ENCODE peak calls at places on chromosome 17, in five cellular contexts. One of them, this sample, is unnamed.

GRCh38 chr17:57305918-57306317 is 49.6 kb downstream of the MSI2 start:
- DNase-seq in A549: no peak
- DNase-seq in psoas muscle: no peak
- DNase-seq in BJ: no peak
- DNase-seq in HFF-Myc: no peak
- DNase-seq in this sample: no peak

GRCh38 chr17:79573196-79573929 is 37.5 kb downstream of the RBFOX3 start:
- DNase-seq in A549: no peak
- DNase-seq in psoas muscle: no peak
- DNase-seq in BJ: no peak
- DNase-seq in HFF-Myc: no peak
- DNase-seq in this sample: no peak

GRCh38 chr17:48484850-48485249 is 46.0 kb downstream of the HOXB1 start:
- DNase-seq in A549: no peak
- DNase-seq in psoas muscle: no peak
- DNase-seq in BJ: no peak
- DNase-seq in HFF-Myc: no peak
- DNase-seq in this sample: no peak

GRCh38 chr17:76384987-76385891 is 830 bp downstream of the SPHK1 start:
- DNase-seq in A549: peak
- DNase-seq in psoas muscle: peak
- DNase-seq in BJ: no peak
- DNase-seq in HFF-Myc: no peak
- DNase-seq in this sample: no peak

GRCh38 chr17:9729735-9730420 is 61.5 kb downstream of the DHRS7C start:
- DNase-seq in A549: peak
- DNase-seq in psoas muscle: no peak
- DNase-seq in BJ: no peak
- DNase-seq in HFF-Myc: no peak
- DNase-seq in this sample: no peak

GRCh38 chr17:77704048-77704815 is 254.3 kb upstream of the TNRC6C start:
- DNase-seq in A549: no peak
- DNase-seq in psoas muscle: no peak
- DNase-seq in BJ: no peak
- DNase-seq in HFF-Myc: no peak
- DNase-seq in this sample: no peak

GRCh38 chr17:80424261-80424660 is 9.3 kb downstream of the ENDOV start:
- DNase-seq in A549: no peak
- DNase-seq in psoas muscle: peak
- DNase-seq in BJ: no peak
- DNase-seq in HFF-Myc: no peak
- DNase-seq in this sample: no peak

GRCh38 chr17:16419074-16419928 is 3.9 kb downstream of the TRPV2 start:
- DNase-seq in A549: peak
- DNase-seq in psoas muscle: peak
- DNase-seq in BJ: peak
- DNase-seq in HFF-Myc: peak
- DNase-seq in this sample: peak

GRCh38 chr17:42891539-42892152 is 9.0 kb upstream of the G6PC1 start:
- DNase-seq in A549: no peak
- DNase-seq in psoas muscle: peak
- DNase-seq in BJ: no peak
- DNase-seq in HFF-Myc: no peak
- DNase-seq in this sample: no peak

GRCh38 chr17:57766307-57766943 is 21.3 kb upstream of the CCDC182 start:
- DNase-seq in A549: no peak
- DNase-seq in psoas muscle: no peak
- DNase-seq in BJ: no peak
- DNase-seq in HFF-Myc: no peak
- DNase-seq in this sample: no peak

GRCh38 chr17:64448665-64449512 is at the start of gene MILR1:
- DNase-seq in A549: peak
- DNase-seq in psoas muscle: no peak
- DNase-seq in BJ: peak
- DNase-seq in HFF-Myc: peak
- DNase-seq in this sample: peak

GRCh38 chr17:64780096-64781012 is 118.2 kb upstream of the SMURF2 start:
- DNase-seq in A549: peak
- DNase-seq in psoas muscle: peak
- DNase-seq in BJ: no peak
- DNase-seq in HFF-Myc: no peak
- DNase-seq in this sample: no peak

GRCh38 chr17:79600071-79600470 is 10.8 kb downstream of the RBFOX3 start:
- DNase-seq in A549: no peak
- DNase-seq in psoas muscle: no peak
- DNase-seq in BJ: no peak
- DNase-seq in HFF-Myc: no peak
- DNase-seq in this sample: no peak

GRCh38 chr17:57953219-57953618 is 2.0 kb downstream of the CUEDC1 start:
- DNase-seq in A549: no peak
- DNase-seq in psoas muscle: peak
- DNase-seq in BJ: no peak
- DNase-seq in HFF-Myc: no peak
- DNase-seq in this sample: no peak

GRCh38 chr17:77427471-77427991 is 286.8 kb downstream of the SEC14L1 start:
- DNase-seq in A549: no peak
- DNase-seq in psoas muscle: peak
- DNase-seq in BJ: no peak
- DNase-seq in HFF-Myc: no peak
- DNase-seq in this sample: peak

DNA sequence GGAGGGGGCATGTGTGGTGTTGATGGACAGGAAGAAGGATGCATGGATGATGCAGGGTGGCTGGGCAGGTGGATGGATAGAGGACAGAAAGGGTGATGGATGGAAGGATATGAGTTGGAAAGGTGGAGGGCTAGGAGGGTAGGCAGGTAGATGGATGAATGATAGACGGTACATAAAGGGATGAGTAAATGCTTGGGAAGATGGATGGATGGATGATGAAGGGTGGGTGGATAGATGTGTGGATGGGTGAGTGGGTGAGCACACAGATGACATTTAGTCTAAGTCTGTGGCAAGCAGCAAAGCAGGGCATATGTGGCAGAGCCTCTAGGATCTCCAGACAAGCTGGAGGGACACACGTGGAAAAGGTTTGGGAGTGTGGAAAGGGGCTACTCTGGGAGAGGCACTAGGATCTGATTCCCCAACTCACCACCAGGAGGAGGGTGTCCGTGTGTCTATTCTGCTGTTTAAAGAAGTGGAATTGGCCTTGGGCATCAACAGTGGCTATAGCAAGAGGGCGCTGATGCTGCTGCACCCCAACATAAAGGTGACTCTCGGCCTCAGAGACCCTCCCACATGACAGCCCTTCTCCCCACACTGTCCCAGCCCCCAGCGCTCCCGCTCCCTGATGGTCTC is 8.2 kb downstream of the PLD2 start:
- DNase-seq in A549: peak
- DNase-seq in psoas muscle: peak
- DNase-seq in BJ: no peak
- DNase-seq in HFF-Myc: no peak
- DNase-seq in this sample: no peak
- TF ChIP-seq CTCF in A549: no peak
- TF ChIP-seq CTCF in psoas muscle: no peak
- TF ChIP-seq CTCF in BJ: peak
- TF ChIP-seq CTCF in HFF-Myc: peak
- TF ChIP-seq CTCF in this sample: peak

GRCh38 chr17:37276475-37276874 is 99.3 kb upstream of the C17orf78 start:
- DNase-seq in A549: no peak
- DNase-seq in psoas muscle: no peak
- DNase-seq in BJ: no peak
- DNase-seq in HFF-Myc: no peak
- DNase-seq in this sample: no peak

GRCh38 chr17:37284198-37284597 is 91.6 kb upstream of the C17orf78 start:
- DNase-seq in A549: no peak
- DNase-seq in psoas muscle: no peak
- DNase-seq in BJ: no peak
- DNase-seq in HFF-Myc: no peak
- DNase-seq in this sample: no peak

GRCh38 chr17:37283414-37283961 is 92.3 kb upstream of the C17orf78 start:
- DNase-seq in A549: no peak
- DNase-seq in psoas muscle: no peak
- DNase-seq in BJ: no peak
- DNase-seq in HFF-Myc: no peak
- DNase-seq in this sample: peak

GRCh38 chr17:37278247-37278894 is 97.4 kb upstream of the C17orf78 start:
- DNase-seq in A549: no peak
- DNase-seq in psoas muscle: no peak
- DNase-seq in BJ: no peak
- DNase-seq in HFF-Myc: no peak
- DNase-seq in this sample: no peak

GRCh38 chr17:37280841-37281240 is 94.9 kb upstream of the C17orf78 start:
- DNase-seq in A549: no peak
- DNase-seq in psoas muscle: no peak
- DNase-seq in BJ: no peak
- DNase-seq in HFF-Myc: no peak
- DNase-seq in this sample: no peak
- TF ChIP-seq CTCF in A549: no peak
- TF ChIP-seq CTCF in psoas muscle: no peak
- TF ChIP-seq CTCF in BJ: no peak
- TF ChIP-seq CTCF in HFF-Myc: no peak
- TF ChIP-seq CTCF in this sample: no peak

GRCh38 chr17:32591428-32591827 is 104.6 kb downstream of the CDK5R1 start:
- DNase-seq in A549: no peak
- DNase-seq in psoas muscle: no peak
- DNase-seq in BJ: no peak
- DNase-seq in HFF-Myc: no peak
- DNase-seq in this sample: no peak

GRCh38 chr17:32586666-32587065 is 99.9 kb downstream of the CDK5R1 start:
- DNase-seq in A549: no peak
- DNase-seq in psoas muscle: no peak
- DNase-seq in BJ: peak
- DNase-seq in HFF-Myc: peak
- DNase-seq in this sample: no peak

GRCh38 chr17:32588135-32588534 is 101.3 kb downstream of the CDK5R1 start:
- DNase-seq in A549: no peak
- DNase-seq in psoas muscle: no peak
- DNase-seq in BJ: no peak
- DNase-seq in HFF-Myc: no peak
- DNase-seq in this sample: no peak

GRCh38 chr17:32590974-32591373 is 104.2 kb downstream of the CDK5R1 start:
- DNase-seq in A549: no peak
- DNase-seq in psoas muscle: no peak
- DNase-seq in BJ: no peak
- DNase-seq in HFF-Myc: no peak
- DNase-seq in this sample: no peak

GRCh38 chr17:32588982-32589381 is 102.2 kb downstream of the CDK5R1 start:
- DNase-seq in A549: peak
- DNase-seq in psoas muscle: no peak
- DNase-seq in BJ: no peak
- DNase-seq in HFF-Myc: no peak
- DNase-seq in this sample: no peak
- TF ChIP-seq CTCF in A549: no peak
- TF ChIP-seq CTCF in psoas muscle: no peak
- TF ChIP-seq CTCF in BJ: no peak
- TF ChIP-seq CTCF in HFF-Myc: peak
- TF ChIP-seq CTCF in this sample: no peak

GRCh38 chr17:2190014-2190413 is 113.6 kb downstream of the SMG6 start:
- DNase-seq in A549: no peak
- DNase-seq in psoas muscle: peak
- DNase-seq in BJ: no peak
- DNase-seq in HFF-Myc: no peak
- DNase-seq in this sample: no peak

GRCh38 chr17:2184993-2185931 is 118.3 kb downstream of the SMG6 start:
- DNase-seq in A549: no peak
- DNase-seq in psoas muscle: no peak
- DNase-seq in BJ: no peak
- DNase-seq in HFF-Myc: no peak
- DNase-seq in this sample: no peak

GRCh38 chr17:2189231-2189630 is 114.4 kb downstream of the SMG6 start:
- DNase-seq in A549: no peak
- DNase-seq in psoas muscle: no peak
- DNase-seq in BJ: no peak
- DNase-seq in HFF-Myc: no peak
- DNase-seq in this sample: no peak

GRCh38 chr17:2187758-2188157 is 115.8 kb downstream of the SMG6 start:
- DNase-seq in A549: no peak
- DNase-seq in psoas muscle: no peak
- DNase-seq in BJ: no peak
- DNase-seq in HFF-Myc: no peak
- DNase-seq in this sample: no peak

GRCh38 chr17:2186937-2187336 is 116.6 kb downstream of the SMG6 start:
- DNase-seq in A549: no peak
- DNase-seq in psoas muscle: no peak
- DNase-seq in BJ: no peak
- DNase-seq in HFF-Myc: no peak
- DNase-seq in this sample: no peak
- TF ChIP-seq CTCF in A549: no peak
- TF ChIP-seq CTCF in psoas muscle: no peak
- TF ChIP-seq CTCF in BJ: no peak
- TF ChIP-seq CTCF in HFF-Myc: no peak
- TF ChIP-seq CTCF in this sample: no peak

GRCh38 chr17:19753661-19754463 is 5.8 kb upstream of the ALDH3A1 start:
- DNase-seq in A549: peak
- DNase-seq in psoas muscle: peak
- DNase-seq in BJ: no peak
- DNase-seq in HFF-Myc: no peak
- DNase-seq in this sample: no peak
- TF ChIP-seq CTCF in A549: peak
- TF ChIP-seq CTCF in psoas muscle: peak
- TF ChIP-seq CTCF in BJ: no peak
- TF ChIP-seq CTCF in HFF-Myc: peak
- TF ChIP-seq CTCF in this sample: no peak

GRCh38 chr17:37406635-37407455 is at the start of the genes ACACA and TADA2A:
- DNase-seq in A549: peak
- DNase-seq in psoas muscle: peak
- DNase-seq in BJ: no peak
- DNase-seq in HFF-Myc: peak
- DNase-seq in this sample: no peak
- TF ChIP-seq CTCF in A549: no peak
- TF ChIP-seq CTCF in psoas muscle: no peak
- TF ChIP-seq CTCF in BJ: peak
- TF ChIP-seq CTCF in HFF-Myc: no peak
- TF ChIP-seq CTCF in this sample: no peak

GRCh38 chr17:2094891-2095535 is 40.1 kb downstream of the HIC1 start:
- DNase-seq in A549: no peak
- DNase-seq in psoas muscle: peak
- DNase-seq in BJ: no peak
- DNase-seq in HFF-Myc: no peak
- DNase-seq in this sample: no peak
- TF ChIP-seq CTCF in A549: no peak
- TF ChIP-seq CTCF in psoas muscle: peak
- TF ChIP-seq CTCF in BJ: peak
- TF ChIP-seq CTCF in HFF-Myc: peak
- TF ChIP-seq CTCF in this sample: peak

DNA sequence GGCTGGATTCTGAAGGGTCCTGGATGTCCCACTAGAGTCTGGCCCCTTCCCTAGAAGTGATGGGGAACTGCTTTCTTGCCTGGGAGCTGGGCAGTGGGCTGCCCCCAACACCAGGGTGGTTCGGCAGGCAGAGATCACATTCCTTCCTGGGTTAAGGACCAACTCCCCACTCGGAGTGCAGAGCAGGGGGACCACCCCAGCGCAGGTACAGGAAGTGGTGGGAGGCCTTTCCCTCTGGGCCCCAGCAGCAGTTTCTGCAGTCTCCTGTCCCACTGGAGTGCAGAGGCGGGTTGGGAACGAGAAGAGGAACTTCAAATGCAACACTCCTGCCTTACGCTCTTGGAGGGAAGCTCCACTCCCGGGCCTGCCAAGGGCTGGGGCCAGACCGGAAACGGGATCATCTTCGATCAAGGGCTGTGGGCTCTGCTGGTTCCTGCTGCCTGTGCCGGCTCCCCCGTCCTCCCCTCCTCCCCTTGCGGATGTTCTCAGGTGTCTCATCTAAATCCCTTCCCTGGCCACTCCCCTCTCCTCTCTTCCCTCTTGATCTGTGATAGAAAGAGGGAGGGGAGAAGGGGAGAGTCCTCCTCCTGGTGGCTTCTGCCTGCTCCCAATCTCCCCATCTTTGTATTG is 9.0 kb upstream of the NGFR start:
- DNase-seq in A549: no peak
- DNase-seq in psoas muscle: no peak
- DNase-seq in BJ: no peak
- DNase-seq in HFF-Myc: no peak
- DNase-seq in this sample: no peak
- TF ChIP-seq CTCF in A549: no peak
- TF ChIP-seq CTCF in psoas muscle: no peak
- TF ChIP-seq CTCF in BJ: no peak
- TF ChIP-seq CTCF in HFF-Myc: no peak
- TF ChIP-seq CTCF in this sample: no peak

This sample was measured in AG04449.